ENCODE peak calls at places on chromosomes 6 and 20, in six cellular contexts. B, Z, V, A, S and G are unnamed samples.

GRCh38 chr6:136421537-136422158 is 128.6 kb downstream of the MAP7 start:
- DNase-seq in B (no peak), Z (no peak), V (no peak), A (no peak), S (no peak), G (no peak)

GRCh38 chr6:131657630-131658111 is 20.6 kb downstream of the ENPP3 start:
- DNase-seq in B (no peak), Z (no peak), V (no peak), A (peak), S (peak), G (no peak)

GRCh38 chr6:139496654-139497343 is 122.4 kb upstream of the CITED2 start:
- DNase-seq in B (no peak), Z (no peak), V (no peak), A (no peak), S (no peak), G (no peak)

GRCh38 chr6:139129284-139129683 is 5.6 kb upstream of the HECA start:
- DNase-seq in B (no peak), Z (no peak), V (peak), A (peak), S (peak), G (no peak)

GRCh38 chr6:136803589-136803988 is 11.3 kb upstream of the MAP3K5 start:
- DNase-seq in B (no peak), Z (no peak), V (no peak), A (no peak), S (no peak), G (no peak)

GRCh38 chr6:150299873-150300485 is 68.8 kb upstream of the IYD start:
- DNase-seq in B (no peak), Z (no peak), V (no peak), A (no peak), S (no peak), G (no peak)

GRCh38 chr6:49813248-49813647 is 26.2 kb upstream of the PGK2 start:
- DNase-seq in B (no peak), Z (no peak), V (no peak), A (no peak), S (no peak), G (no peak)

GRCh38 chr6:157763129-157763893 is 59.7 kb upstream of the SNX9 start:
- DNase-seq in B (peak), Z (peak), V (peak), A (peak), S (peak), G (peak)

GRCh38 chr6:72624557-72625160 is 2.8 kb downstream of the KCNQ5 start:
- DNase-seq in B (peak), Z (no peak), V (no peak), A (peak), S (peak), G (no peak)

GRCh38 chr6:79602859-79603258 is 28.3 kb upstream of the SH3BGRL2 start:
- DNase-seq in B (no peak), Z (no peak), V (no peak), A (no peak), S (no peak), G (no peak)
- TF ChIP-seq CTCF in B (no peak), Z (no peak), V (no peak), A (no peak), S (no peak), G (no peak)

GRCh38 chr20:50745634-50746137 is 14.3 kb downstream of the PARD6B start:
- DNase-seq in B (no peak), Z (no peak), V (no peak), A (no peak), S (no peak), G (no peak)

GRCh38 chr20:50743087-50743486 is 11.7 kb downstream of the PARD6B start:
- DNase-seq in B (no peak), Z (no peak), V (no peak), A (no peak), S (no peak), G (no peak)

GRCh38 chr20:50747275-50747674 is 15.9 kb downstream of the PARD6B start:
- DNase-seq in B (no peak), Z (no peak), V (no peak), A (no peak), S (no peak), G (no peak)

GRCh38 chr20:50746138-50746940 is 15.0 kb downstream of the PARD6B start:
- DNase-seq in B (no peak), Z (no peak), V (peak), A (peak), S (peak), G (no peak)

GRCh38 chr20:50744143-50744792 is 12.9 kb downstream of the PARD6B start:
- DNase-seq in B (peak), Z (no peak), V (peak), A (peak), S (peak), G (no peak)
- TF ChIP-seq CTCF in B (peak), Z (no peak), V (peak), A (peak), S (peak), G (peak)

DNA sequence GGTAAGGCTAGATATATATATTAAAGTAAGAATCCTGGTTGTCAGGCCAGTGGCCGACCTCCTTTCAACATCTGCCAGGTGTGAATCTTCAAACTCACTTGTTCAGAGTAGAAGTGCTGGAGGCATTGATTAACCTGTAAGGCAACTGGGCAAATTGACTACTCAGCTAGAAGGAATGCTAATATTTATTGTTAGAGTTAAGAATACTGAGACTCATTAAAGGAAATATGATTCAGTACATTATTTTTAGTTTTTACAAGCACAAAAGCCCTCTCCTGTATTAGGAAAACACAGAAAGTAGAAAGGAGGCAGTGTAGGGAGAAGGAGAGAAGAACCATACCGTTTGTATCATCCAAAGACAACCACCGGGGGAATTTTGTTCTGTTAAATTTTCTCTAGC is 53.5 kb downstream of the RIPOR2 start:
- DNase-seq in B (no peak), Z (no peak), V (peak), A (no peak), S (no peak), G (no peak)
- TF ChIP-seq CTCF in B (no peak), Z (no peak), V (no peak), A (no peak), S (no peak), G (no peak)

DNA sequence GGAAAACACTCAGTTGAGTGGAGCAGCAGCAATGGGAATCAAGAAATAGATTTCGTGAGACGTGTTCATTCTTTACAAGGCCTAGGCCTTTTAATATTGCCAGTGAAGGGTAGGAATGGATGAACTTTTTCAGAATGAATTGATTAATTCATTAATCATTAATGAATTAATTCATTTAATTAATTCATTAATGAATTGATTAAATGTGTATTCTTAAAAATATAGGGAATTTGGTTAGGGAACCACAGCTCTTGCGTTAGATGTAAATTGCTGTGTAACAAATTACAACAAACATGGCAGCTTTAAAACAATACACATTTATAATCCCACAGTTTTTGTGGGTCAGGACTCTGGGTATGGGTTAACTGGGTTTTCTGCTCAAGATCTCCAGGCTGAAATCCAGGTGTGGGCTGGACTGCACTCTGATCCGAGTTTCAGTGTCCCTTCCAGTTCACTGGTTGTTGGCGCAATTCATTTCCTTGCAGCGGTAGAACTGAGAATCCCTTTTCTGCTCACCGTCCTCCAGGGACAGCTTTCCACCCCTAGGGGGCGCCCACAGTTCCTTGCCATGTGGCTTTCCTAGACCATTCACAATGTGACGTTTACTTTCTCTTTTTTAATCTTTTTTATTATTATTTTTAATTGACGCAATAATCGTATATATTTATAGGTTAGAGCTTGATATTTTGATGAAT is 32.8 kb upstream of the BCAS1 start:
- DNase-seq in B (no peak), Z (peak), V (peak), A (peak), S (peak), G (peak)
- TF ChIP-seq CTCF in B (peak), Z (peak), V (peak), A (peak), S (peak), G (peak)

GRCh38 chr20:50625986-50626677 is 65.2 kb downstream of the RIPOR3 start:
- DNase-seq in B (peak), Z (peak), V (peak), A (peak), S (peak), G (no peak)
- TF ChIP-seq CTCF in B (peak), Z (peak), V (peak), A (peak), S (peak), G (peak)